ENCODE peak calls at places on chromosomes 3 and 15, in four cellular contexts. X is iPS DF 6.9, E is AML-193, W is Calu3. S is an unnamed sample.

GRCh38 chr3:121975702-121976302 is 46.2 kb downstream of the ILDR1 start:
- DNase-seq in W (no peak), E (peak; percentile 13), X (no peak), S (no peak)

GRCh38 chr3:134237454-134238145 is 13.1 kb downstream of the RYK start:
- DNase-seq in X (no peak), E (no peak), W (no peak), S (no peak)

GRCh38 chr15:57326196-57326595 is 50.1 kb upstream of the CGNL1 start:
- DNase-seq in X (no peak), E (no peak), W (no peak), S (no peak)

GRCh38 chr3:52065264-52065756 is 8.9 kb upstream of the DUSP7 start:
- DNase-seq in W (no peak), E (no peak), X (no peak), S (no peak)

GRCh38 chr3:99896482-99896881 is 78.8 kb downstream of the CMSS1 start:
- DNase-seq in E (peak; percentile 46), W (no peak), X (peak; percentile 18), S (no peak)

GRCh38 chr3:141280086-141280485 is 48.5 kb downstream of the PXYLP1 start:
- DNase-seq in W (no peak), E (no peak), X (no peak), S (no peak)

GRCh38 chr15:28886431-28887343 is 913 bp downstream of the APBA2 start:
- DNase-seq in X (no peak), E (no peak), W (no peak), S (no peak)

GRCh38 chr3:169945313-169945712 is 21.3 kb upstream of the SEC62 start:
- DNase-seq in X (no peak), W (no peak), E (peak; percentile 87), S (peak; percentile 30)

GRCh38 chr3:59695858-59696257 is 646.0 kb upstream of the CFAP20DC start:
- DNase-seq in E (no peak), W (no peak), X (no peak), S (no peak)

GRCh38 chr15:75673426-75674247 is 25.9 kb downstream of the SNX33 start:
- DNase-seq in E (no peak), W (no peak), X (no peak), S (no peak)

GRCh38 chr3:137110392-137110996 is 152.7 kb downstream of the IL20RB start:
- DNase-seq in E (peak; percentile 38), X (peak; percentile 33), W (peak; percentile 37), S (no peak)

GRCh38 chr15:89531796-89532537 is 35.6 kb upstream of the RHCG start:
- DNase-seq in E (no peak), W (no peak), X (no peak), S (no peak)